ENCODE peak calls at places on chromosomes 3 and 15, in eight cellular contexts. One of them, this sample, is unnamed.

GRCh38 chr15:75904241-75904631 is 558 bp downstream of the FBXO22 start:
- DNase-seq in T follicular helper cell: no peak
- DNase-seq in endothelial cell: peak
- DNase-seq in fibroblast of the aortic adventitia: peak
- DNase-seq in NCI-H1436: no peak
- DNase-seq in OCI-M1: peak
- DNase-seq in RCC 7860: peak
- DNase-seq in IMR-90: peak
- DNase-seq in this sample: no peak

GRCh38 chr3:196080997-196081833 is 675 bp downstream of the TFRC start:
- DNase-seq in T follicular helper cell: peak
- DNase-seq in endothelial cell: peak
- DNase-seq in fibroblast of the aortic adventitia: peak
- DNase-seq in NCI-H1436: peak
- DNase-seq in OCI-M1: peak
- DNase-seq in RCC 7860: no peak
- DNase-seq in IMR-90: peak
- DNase-seq in this sample: peak

GRCh38 chr3:127074900-127075360 is 92.0 kb downstream of the PLXNA1 start:
- DNase-seq in T follicular helper cell: no peak
- DNase-seq in endothelial cell: no peak
- DNase-seq in fibroblast of the aortic adventitia: peak
- DNase-seq in NCI-H1436: no peak
- DNase-seq in OCI-M1: peak
- DNase-seq in RCC 7860: peak
- DNase-seq in IMR-90: peak
- DNase-seq in this sample: no peak

GRCh38 chr3:98732239-98733054 is 30.7 kb upstream of the ST3GAL6 start:
- DNase-seq in T follicular helper cell: no peak
- DNase-seq in endothelial cell: peak
- DNase-seq in fibroblast of the aortic adventitia: no peak
- DNase-seq in NCI-H1436: no peak
- DNase-seq in OCI-M1: no peak
- DNase-seq in RCC 7860: no peak
- DNase-seq in IMR-90: no peak
- DNase-seq in this sample: no peak

GRCh38 chr15:89335289-89336041 is 841 bp upstream of the POLG start:
- DNase-seq in T follicular helper cell: peak
- DNase-seq in endothelial cell: peak
- DNase-seq in fibroblast of the aortic adventitia: no peak
- DNase-seq in NCI-H1436: peak
- DNase-seq in OCI-M1: no peak
- DNase-seq in RCC 7860: no peak
- DNase-seq in IMR-90: no peak
- DNase-seq in this sample: peak

GRCh38 chr3:89380006-89380405 is 272.6 kb downstream of the EPHA3 start:
- DNase-seq in T follicular helper cell: no peak
- DNase-seq in endothelial cell: no peak
- DNase-seq in fibroblast of the aortic adventitia: peak
- DNase-seq in NCI-H1436: no peak
- DNase-seq in OCI-M1: peak
- DNase-seq in RCC 7860: no peak
- DNase-seq in IMR-90: peak
- DNase-seq in this sample: no peak

GRCh38 chr3:181920409-181920808 is 208.7 kb downstream of the SOX2 start:
- DNase-seq in T follicular helper cell: no peak
- DNase-seq in endothelial cell: no peak
- DNase-seq in fibroblast of the aortic adventitia: no peak
- DNase-seq in NCI-H1436: no peak
- DNase-seq in OCI-M1: no peak
- DNase-seq in RCC 7860: no peak
- DNase-seq in IMR-90: no peak
- DNase-seq in this sample: no peak

GRCh38 chr15:93305306-93305705 is 216.3 kb upstream of the RGMA start:
- DNase-seq in T follicular helper cell: no peak
- DNase-seq in endothelial cell: no peak
- DNase-seq in fibroblast of the aortic adventitia: no peak
- DNase-seq in NCI-H1436: no peak
- DNase-seq in OCI-M1: no peak
- DNase-seq in RCC 7860: no peak
- DNase-seq in IMR-90: no peak
- DNase-seq in this sample: no peak

GRCh38 chr3:186105543-186105942 is 3.3 kb downstream of the ETV5 start:
- DNase-seq in T follicular helper cell: no peak
- DNase-seq in endothelial cell: no peak
- DNase-seq in fibroblast of the aortic adventitia: no peak
- DNase-seq in NCI-H1436: no peak
- DNase-seq in OCI-M1: peak
- DNase-seq in RCC 7860: no peak
- DNase-seq in IMR-90: no peak
- DNase-seq in this sample: no peak

GRCh38 chr15:89662893-89663673 is 7.8 kb upstream of the KIF7 start:
- DNase-seq in T follicular helper cell: no peak
- DNase-seq in endothelial cell: peak
- DNase-seq in fibroblast of the aortic adventitia: peak
- DNase-seq in NCI-H1436: no peak
- DNase-seq in OCI-M1: no peak
- DNase-seq in RCC 7860: peak
- DNase-seq in IMR-90: peak
- DNase-seq in this sample: no peak

GRCh38 chr15:57777034-57777433 is 70.5 kb downstream of the POLR2M start:
- DNase-seq in T follicular helper cell: no peak
- DNase-seq in endothelial cell: no peak
- DNase-seq in fibroblast of the aortic adventitia: no peak
- DNase-seq in NCI-H1436: no peak
- DNase-seq in OCI-M1: no peak
- DNase-seq in RCC 7860: no peak
- DNase-seq in IMR-90: no peak
- DNase-seq in this sample: no peak

GRCh38 chr3:64240445-64240844 is 15.2 kb upstream of the PRICKLE2 start:
- DNase-seq in T follicular helper cell: no peak
- DNase-seq in endothelial cell: no peak
- DNase-seq in fibroblast of the aortic adventitia: no peak
- DNase-seq in NCI-H1436: no peak
- DNase-seq in OCI-M1: no peak
- DNase-seq in RCC 7860: peak
- DNase-seq in IMR-90: no peak
- DNase-seq in this sample: no peak

GRCh38 chr3:142863010-142863787 is 25.7 kb downstream of the PCOLCE2 start:
- DNase-seq in T follicular helper cell: no peak
- DNase-seq in endothelial cell: no peak
- DNase-seq in fibroblast of the aortic adventitia: peak
- DNase-seq in NCI-H1436: no peak
- DNase-seq in OCI-M1: no peak
- DNase-seq in RCC 7860: no peak
- DNase-seq in IMR-90: no peak
- DNase-seq in this sample: no peak

GRCh38 chr3:123447749-123448502 is 964 bp downstream of the ADCY5 start:
- DNase-seq in T follicular helper cell: peak
- DNase-seq in endothelial cell: peak
- DNase-seq in fibroblast of the aortic adventitia: no peak
- DNase-seq in NCI-H1436: no peak
- DNase-seq in OCI-M1: no peak
- DNase-seq in RCC 7860: no peak
- DNase-seq in IMR-90: no peak
- DNase-seq in this sample: peak

GRCh38 chr3:189576486-189576885 is 54.7 kb upstream of the TP63 start:
- DNase-seq in T follicular helper cell: no peak
- DNase-seq in endothelial cell: no peak
- DNase-seq in fibroblast of the aortic adventitia: no peak
- DNase-seq in NCI-H1436: no peak
- DNase-seq in OCI-M1: no peak
- DNase-seq in RCC 7860: no peak
- DNase-seq in IMR-90: no peak
- DNase-seq in this sample: no peak

GRCh38 chr15:34754674-34755418 is at the start of gene GJD2:
- DNase-seq in T follicular helper cell: no peak
- DNase-seq in endothelial cell: peak
- DNase-seq in fibroblast of the aortic adventitia: no peak
- DNase-seq in NCI-H1436: peak
- DNase-seq in OCI-M1: no peak
- DNase-seq in RCC 7860: no peak
- DNase-seq in IMR-90: no peak
- DNase-seq in this sample: no peak